ENCODE peak calls at places on chromosomes 6 and 20, in seven cellular contexts. B is breast epithelium; D is brain microvascular endothelial cell; G is ovary; F is SJSA1; V is body of pancreas; J is CD8-positive, alpha-beta T cell. X is an unnamed sample.

GRCh38 chr20:25984933-25985332 is 288.3 kb upstream of the ZNF337 start:
- DNase-seq in B (no peak), D (no peak), G (peak), F (peak), V (peak), J (peak), X (peak)

GRCh38 chr20:44733341-44734069 is 12.2 kb upstream of the KCNK15 start:
- DNase-seq in B (peak), D (peak), G (peak), F (peak), V (peak), J (peak), X (peak)

GRCh38 chr6:72522735-72523141 is 99.1 kb upstream of the KCNQ5 start:
- DNase-seq in B (no peak), D (no peak), G (no peak), F (no peak), V (peak), J (no peak), X (no peak)

GRCh38 chr20:60365882-60366281 is 407.7 kb downstream of the CDH26 start:
- DNase-seq in B (no peak), D (no peak), G (no peak), F (no peak), V (no peak), J (no peak), X (no peak)

GRCh38 chr20:3889489-3890409 is 562 bp downstream of the PANK2 start:
- DNase-seq in B (no peak), D (no peak), G (peak), F (peak), V (peak), J (peak), X (peak)

GRCh38 chr20:61615806-61616205 is 363.7 kb downstream of the CDH4 start:
- DNase-seq in B (no peak), D (no peak), G (no peak), F (no peak), V (no peak), J (no peak), X (no peak)

GRCh38 chr6:152863618-152864326 is 113.2 kb downstream of the VIP start:
- DNase-seq in B (no peak), D (peak), G (peak), F (peak), V (peak), J (peak), X (peak)

GRCh38 chr6:79250107-79250514 is 15.6 kb upstream of the HMGN3 start:
- DNase-seq in B (no peak), D (no peak), G (no peak), F (no peak), V (no peak), J (no peak), X (no peak)

GRCh38 chr20:32902456-32903420 is 44.0 kb downstream of the EFCAB8 start:
- DNase-seq in B (no peak), D (peak), G (no peak), F (peak), V (peak), J (peak), X (peak)

GRCh38 chr6:144855812-144856531 is 570.8 kb downstream of the UTRN start:
- DNase-seq in B (no peak), D (no peak), G (no peak), F (no peak), V (no peak), J (no peak), X (no peak)

GRCh38 chr6:13526718-13527668 is 39.6 kb upstream of the GFOD1 start:
- DNase-seq in B (no peak), D (no peak), G (no peak), F (no peak), V (peak), J (peak), X (peak)

GRCh38 chr6:16639689-16640480 is 121.4 kb downstream of the ATXN1 start:
- DNase-seq in B (no peak), D (peak), G (no peak), F (peak), V (no peak), J (no peak), X (no peak)

GRCh38 chr20:2691127-2691526 is 1.5 kb upstream of the EBF4 start:
- DNase-seq in B (no peak), D (no peak), G (no peak), F (no peak), V (no peak), J (no peak), X (no peak)

GRCh38 chr20:59743767-59744485 is 139.6 kb downstream of the PHACTR3 start:
- DNase-seq in B (no peak), D (no peak), G (no peak), F (no peak), V (no peak), J (no peak), X (no peak)

GRCh38 chr20:22686097-22686496 is 101.7 kb upstream of the FOXA2 start:
- DNase-seq in B (no peak), D (peak), G (no peak), F (peak), V (peak), J (no peak), X (peak)

GRCh38 chr6:38935051-38935450 is 113.5 kb upstream of the GLP1R start:
- DNase-seq in B (no peak), D (no peak), G (no peak), F (no peak), V (peak), J (no peak), X (no peak)

GRCh38 chr20:58603656-58604184 is 47.4 kb upstream of the STX16 start:
- DNase-seq in B (no peak), D (peak), G (no peak), F (peak), V (no peak), J (no peak), X (no peak)

GRCh38 chr20:22977047-22977785 is 57.9 kb upstream of the SSTR4 start:
- DNase-seq in B (no peak), D (no peak), G (no peak), F (no peak), V (no peak), J (no peak), X (peak)

GRCh38 chr20:62524486-62524885 is 48.7 kb upstream of the GATA5 start:
- DNase-seq in B (no peak), D (no peak), G (no peak), F (no peak), V (no peak), J (no peak), X (no peak)

GRCh38 chr20:58084966-58085365 is 143.5 kb downstream of the ANKRD60 start:
- DNase-seq in B (no peak), D (no peak), G (no peak), F (peak), V (peak), J (no peak), X (no peak)

GRCh38 chr20:40254023-40254772 is 434.8 kb downstream of the MAFB start:
- DNase-seq in B (no peak), D (no peak), G (peak), F (no peak), V (peak), J (no peak), X (no peak)

GRCh38 chr6:36305885-36306284 is 30.8 kb downstream of the BNIP5 start:
- DNase-seq in B (no peak), D (no peak), G (no peak), F (no peak), V (no peak), J (no peak), X (no peak)

GRCh38 chr6:87832025-87832825 is 130.2 kb upstream of the AKIRIN2 start:
- DNase-seq in B (no peak), D (no peak), G (no peak), F (no peak), V (no peak), J (no peak), X (no peak)

GRCh38 chr6:111721677-111722219 is 116.1 kb upstream of the TRAF3IP2 start:
- DNase-seq in B (no peak), D (peak), G (no peak), F (no peak), V (no peak), J (peak), X (no peak)

GRCh38 chr6:169388767-169389166 is 135.1 kb upstream of the THBS2 start:
- DNase-seq in B (no peak), D (no peak), G (no peak), F (no peak), V (no peak), J (no peak), X (no peak)

GRCh38 chr20:49287555-49288249 is 9.8 kb upstream of the ZNFX1 start:
- DNase-seq in B (no peak), D (no peak), G (no peak), F (no peak), V (no peak), J (no peak), X (no peak)

GRCh38 chr6:74434165-74434564 is 738.2 kb downstream of the CD109 start:
- DNase-seq in B (no peak), D (no peak), G (no peak), F (no peak), V (no peak), J (no peak), X (no peak)

GRCh38 chr6:139364302-139364981 is 10.0 kb downstream of the CITED2 start:
- DNase-seq in B (no peak), D (no peak), G (no peak), F (no peak), V (no peak), J (no peak), X (no peak)

GRCh38 chr20:21125072-21125848 is 622 bp upstream of the KIZ start:
- DNase-seq in B (no peak), D (peak), G (peak), F (peak), V (peak), J (no peak), X (peak)

GRCh38 chr6:33249732-33250625 is 21.7 kb downstream of the VPS52 start:
- DNase-seq in B (no peak), D (peak), G (peak), F (peak), V (no peak), J (no peak), X (peak)

GRCh38 chr6:138972226-138972665 is 15.8 kb downstream of the REPS1 start:
- DNase-seq in B (no peak), D (peak), G (no peak), F (no peak), V (no peak), J (no peak), X (no peak)

DNA sequence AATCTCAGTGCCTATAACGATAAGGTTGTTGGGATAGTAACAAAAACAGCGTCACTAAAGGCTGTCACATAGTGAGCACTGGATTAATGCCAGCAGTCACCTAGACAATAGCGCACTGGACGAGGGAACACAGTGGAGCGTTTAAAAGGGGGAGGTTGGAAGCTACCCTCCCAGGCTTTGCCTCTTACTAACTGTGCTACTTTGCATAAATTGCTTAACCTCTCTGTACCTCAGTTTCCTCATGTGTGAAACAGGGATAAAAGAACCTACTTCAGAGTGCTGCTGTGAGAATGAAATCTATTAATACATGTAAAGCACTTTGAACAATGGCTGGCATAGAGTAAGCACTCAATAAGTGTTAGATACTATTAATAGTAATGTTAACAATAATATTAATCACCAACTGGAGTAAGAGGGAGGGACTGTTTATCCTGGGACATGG is 10.5 kb downstream of the BCL2L1 start:
- DNase-seq in B (no peak), D (no peak), G (no peak), F (no peak), V (peak), J (no peak), X (peak)
- H3K4me3 ChIP-seq in B (peak), D (no peak), G (no peak), F (no peak), V (no peak), J (no peak), X (peak)

GRCh38 chr6:31734247-31734702 is 2.1 kb downstream of the CLIC1 start:
- DNase-seq in B (no peak), D (no peak), G (no peak), F (no peak), V (no peak), J (no peak), X (no peak)

GRCh38 chr6:31736026-31736767 is at the start of gene CLIC1:
- DNase-seq in B (peak), D (peak), G (peak), F (peak), V (peak), J (peak), X (peak)

GRCh38 chr6:31732029-31732428 is 2.9 kb upstream of the DDAH2 start:
- DNase-seq in B (no peak), D (no peak), G (no peak), F (no peak), V (no peak), J (no peak), X (no peak)

GRCh38 chr6:31734703-31735500 is 1.4 kb downstream of the CLIC1 start:
- DNase-seq in B (no peak), D (peak), G (peak), F (peak), V (peak), J (peak), X (peak)

GRCh38 chr6:31733734-31734133 is 2.6 kb downstream of the CLIC1 start:
- DNase-seq in B (no peak), D (no peak), G (no peak), F (no peak), V (no peak), J (no peak), X (no peak)
- H3K27ac ChIP-seq in B (peak), D (no peak), G (no peak), F (no peak), V (peak), J (no peak), X (peak)

GRCh38 chr6:166387642-166388325 is 5.0 kb upstream of the MPC1 start:
- DNase-seq in B (no peak), D (no peak), G (no peak), F (no peak), V (no peak), J (no peak), X (no peak)
- H3K4me3 ChIP-seq in B (no peak), D (no peak), G (no peak), F (no peak), V (no peak), J (no peak), X (no peak)

GRCh38 chr6:124990988-124991387 is 28.8 kb downstream of the RNF217 start:
- DNase-seq in B (no peak), D (no peak), G (no peak), F (no peak), V (no peak), J (no peak), X (no peak)
- H3K27ac ChIP-seq in B (no peak), D (no peak), G (no peak), F (no peak), V (no peak), J (no peak), X (no peak)

X was measured in right cardiac atrium.